ENCODE peak calls at places on chromosomes 11 and 22, in eight cellular contexts. T, U, L, F, N, Y, S and I are unnamed samples.

GRCh38 chr22:27186643-27187042 is 529.3 kb downstream of the MIAT start:
- DNase-seq in T (no peak), U (no peak), L (no peak), F (no peak), N (no peak), Y (no peak), S (no peak), I (no peak)

GRCh38 chr22:46111645-46112306 is 38.5 kb upstream of the PPARA start:
- DNase-seq in T (no peak), U (peak), L (peak), F (no peak), N (no peak), Y (peak), S (peak), I (no peak)

GRCh38 chr11:67599149-67599548 is 7.6 kb upstream of the NDUFV1 start:
- DNase-seq in T (no peak), U (no peak), L (no peak), F (no peak), N (no peak), Y (no peak), S (no peak), I (no peak)

GRCh38 chr11:12150831-12151382 is 40.5 kb downstream of the MICAL2 start:
- DNase-seq in T (no peak), U (no peak), L (no peak), F (peak), N (no peak), Y (no peak), S (no peak), I (no peak)

GRCh38 chr11:78248191-78248590 is 59.5 kb downstream of the USP35 start:
- DNase-seq in T (no peak), U (no peak), L (no peak), F (peak), N (no peak), Y (no peak), S (no peak), I (no peak)

GRCh38 chr22:22035771-22036314 is 53.3 kb upstream of the TOP3B start:
- DNase-seq in T (no peak), U (no peak), L (no peak), F (no peak), N (no peak), Y (no peak), S (no peak), I (no peak)

GRCh38 chr22:33796494-33796893 is 123.8 kb downstream of the LARGE1 start:
- DNase-seq in T (no peak), U (no peak), L (no peak), F (no peak), N (no peak), Y (no peak), S (no peak), I (no peak)

GRCh38 chr11:10800292-10800691 is 8.4 kb downstream of the EIF4G2 start:
- DNase-seq in T (no peak), U (no peak), L (no peak), F (no peak), N (no peak), Y (no peak), S (no peak), I (no peak)

GRCh38 chr11:131840542-131840941 is 470.1 kb downstream of the NTM start:
- DNase-seq in T (no peak), U (no peak), L (no peak), F (no peak), N (no peak), Y (no peak), S (no peak), I (no peak)

GRCh38 chr11:131841028-131841427 is 470.6 kb downstream of the NTM start:
- DNase-seq in T (no peak), U (no peak), L (no peak), F (no peak), N (no peak), Y (no peak), S (no peak), I (no peak)

GRCh38 chr11:131837562-131837961 is 467.1 kb downstream of the NTM start:
- DNase-seq in T (no peak), U (no peak), L (no peak), F (no peak), N (no peak), Y (no peak), S (no peak), I (no peak)

GRCh38 chr11:131838016-131838415 is 467.6 kb downstream of the NTM start:
- DNase-seq in T (no peak), U (no peak), L (no peak), F (no peak), N (no peak), Y (no peak), S (no peak), I (no peak)

DNA sequence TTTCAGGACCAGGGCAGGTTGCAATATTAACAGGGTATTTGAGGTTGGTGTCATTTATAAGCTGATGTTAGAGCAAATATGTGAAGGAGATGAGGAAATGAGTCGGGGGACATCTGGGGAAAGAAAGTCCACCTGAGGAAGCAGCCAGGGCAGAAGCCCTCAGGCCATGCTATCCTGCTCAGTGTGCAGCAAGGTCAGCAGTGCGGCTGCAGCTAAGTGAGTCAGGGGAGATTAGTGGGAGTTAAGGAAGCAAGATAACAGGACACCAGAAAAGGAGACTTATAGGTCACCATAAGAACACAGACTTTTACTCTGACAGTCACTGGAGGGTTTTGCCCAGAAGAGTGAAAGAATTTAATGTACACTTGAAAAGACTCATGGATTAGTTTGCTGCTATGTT is 468.9 kb downstream of the NTM start:
- DNase-seq in T (no peak), U (no peak), L (no peak), F (no peak), N (no peak), Y (no peak), S (no peak), I (no peak)
- TF ChIP-seq CTCF in T (no peak), U (no peak), L (no peak), F (no peak), N (no peak), Y (no peak), S (no peak), I (no peak)

DNA sequence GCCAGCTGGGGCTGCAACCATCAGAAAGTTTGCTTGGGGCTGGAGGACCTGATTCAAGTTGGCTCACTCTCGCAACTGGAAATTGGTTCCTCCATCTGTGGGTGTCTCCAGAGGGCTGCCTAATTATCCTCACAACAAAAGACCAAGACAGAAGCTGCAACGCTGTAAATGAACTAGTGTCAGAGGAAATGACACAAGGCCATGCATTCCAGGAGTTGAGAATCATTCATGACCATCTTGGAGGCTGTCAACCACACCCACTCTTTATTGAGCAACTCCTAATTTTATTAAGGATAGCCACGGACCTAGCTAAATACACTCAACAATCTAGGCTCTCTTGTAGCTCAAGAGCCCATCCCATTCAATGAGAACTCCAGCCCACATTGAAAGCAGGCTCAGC is 1060.8 kb downstream of the OPCML start:
- DNase-seq in T (no peak), U (no peak), L (no peak), F (peak), N (no peak), Y (no peak), S (no peak), I (no peak)
- TF ChIP-seq CTCF in T (no peak), U (no peak), L (no peak), F (no peak), N (no peak), Y (no peak), S (no peak), I (no peak)

GRCh38 chr11:19013181-19013857 is 47.2 kb downstream of the MRGPRX2 start:
- DNase-seq in T (no peak), U (no peak), L (no peak), F (no peak), N (no peak), Y (no peak), S (no peak), I (no peak)
- TF ChIP-seq CTCF in T (no peak), U (peak), L (peak), F (peak), N (no peak), Y (no peak), S (peak), I (peak)

GRCh38 chr11:120249279-120250022 is 9.5 kb downstream of the POU2F3 start:
- DNase-seq in T (no peak), U (no peak), L (no peak), F (no peak), N (no peak), Y (no peak), S (no peak), I (no peak)
- TF ChIP-seq CTCF in T (no peak), U (no peak), L (no peak), F (no peak), N (no peak), Y (no peak), S (no peak), I (no peak)

GRCh38 chr11:7537260-7537659 is 23.5 kb downstream of the PPFIBP2 start:
- DNase-seq in T (no peak), U (no peak), L (no peak), F (no peak), N (no peak), Y (no peak), S (no peak), I (no peak)
- TF ChIP-seq CTCF in T (no peak), U (no peak), L (no peak), F (no peak), N (no peak), Y (no peak), S (no peak), I (no peak)

GRCh38 chr11:128555606-128556005 is 31.8 kb downstream of the ETS1 start:
- DNase-seq in T (no peak), U (peak), L (peak), F (peak), N (no peak), Y (no peak), S (peak), I (no peak)

GRCh38 chr11:128550967-128551522 is 36.3 kb downstream of the ETS1 start:
- DNase-seq in T (no peak), U (no peak), L (no peak), F (no peak), N (no peak), Y (no peak), S (no peak), I (no peak)

GRCh38 chr11:128552783-128553661 is 34.3 kb downstream of the ETS1 start:
- DNase-seq in T (no peak), U (no peak), L (peak), F (no peak), N (no peak), Y (no peak), S (no peak), I (no peak)

GRCh38 chr11:128551641-128552335 is 35.6 kb downstream of the ETS1 start:
- DNase-seq in T (no peak), U (no peak), L (no peak), F (no peak), N (no peak), Y (no peak), S (no peak), I (no peak)

GRCh38 chr11:128553662-128554392 is 33.5 kb downstream of the ETS1 start:
- DNase-seq in T (no peak), U (no peak), L (peak), F (peak), N (no peak), Y (no peak), S (no peak), I (no peak)
- TF ChIP-seq CTCF in T (peak), U (peak), L (peak), F (peak), N (no peak), Y (peak), S (peak), I (no peak)

GRCh38 chr11:96001037-96001436 is 77.1 kb upstream of the MTMR2 start:
- DNase-seq in T (no peak), U (no peak), L (no peak), F (peak), N (no peak), Y (peak), S (no peak), I (no peak)
- TF ChIP-seq CTCF in T (no peak), U (no peak), L (no peak), F (no peak), N (no peak), Y (peak), S (no peak), I (no peak)

DNA sequence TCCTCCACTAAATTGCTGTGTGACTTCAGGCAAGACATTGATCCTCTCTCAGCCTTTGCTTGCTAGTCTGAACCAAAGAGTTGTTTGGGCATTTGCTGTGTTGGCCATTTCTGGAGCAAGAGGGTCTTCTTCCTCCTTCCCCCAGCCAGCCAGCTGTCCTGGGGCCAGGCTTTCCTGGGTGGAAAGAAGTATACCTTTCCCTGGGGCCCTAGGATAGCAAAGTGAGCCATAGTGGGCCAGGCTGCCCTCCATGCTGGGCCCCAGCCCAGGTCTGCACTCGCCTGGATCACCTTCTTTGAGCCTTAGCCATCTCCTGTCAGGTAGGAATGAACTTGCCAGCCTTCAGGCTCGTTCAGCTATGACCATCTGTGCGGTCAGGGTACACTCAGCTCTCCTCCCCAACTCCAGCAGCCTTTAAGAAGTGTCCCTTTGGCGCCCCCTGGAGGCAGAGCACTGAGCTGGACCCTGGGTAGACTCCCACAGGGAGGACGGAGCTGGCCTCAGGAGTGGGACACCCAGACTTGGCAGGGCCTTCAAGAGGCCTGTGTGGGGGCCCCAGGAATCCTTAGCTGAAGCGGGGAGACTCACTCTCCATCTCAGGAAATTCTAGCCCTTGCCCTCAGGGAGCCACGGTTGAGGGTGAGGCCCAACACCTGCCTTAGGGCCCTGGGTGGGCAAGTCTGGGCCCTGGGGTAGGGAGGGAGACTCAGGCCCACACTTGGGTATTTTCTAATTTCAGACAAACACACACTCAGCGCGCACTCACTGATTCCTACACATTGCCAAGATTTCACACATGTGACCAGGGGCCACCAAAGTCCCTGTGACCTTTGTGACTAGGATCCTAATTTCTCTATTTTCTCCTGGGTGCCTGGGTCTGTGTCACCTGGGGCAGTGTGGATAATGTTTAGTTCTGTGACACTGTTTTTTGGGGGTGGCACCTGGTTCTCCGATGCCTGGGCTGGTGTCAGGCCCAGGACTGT is 35.6 kb upstream of the TPBGL start:
- DNase-seq in T (peak), U (peak), L (peak), F (peak), N (peak), Y (peak), S (peak), I (peak)
- TF ChIP-seq CTCF in T (peak), U (peak), L (peak), F (peak), N (peak), Y (peak), S (peak), I (peak)

DNA sequence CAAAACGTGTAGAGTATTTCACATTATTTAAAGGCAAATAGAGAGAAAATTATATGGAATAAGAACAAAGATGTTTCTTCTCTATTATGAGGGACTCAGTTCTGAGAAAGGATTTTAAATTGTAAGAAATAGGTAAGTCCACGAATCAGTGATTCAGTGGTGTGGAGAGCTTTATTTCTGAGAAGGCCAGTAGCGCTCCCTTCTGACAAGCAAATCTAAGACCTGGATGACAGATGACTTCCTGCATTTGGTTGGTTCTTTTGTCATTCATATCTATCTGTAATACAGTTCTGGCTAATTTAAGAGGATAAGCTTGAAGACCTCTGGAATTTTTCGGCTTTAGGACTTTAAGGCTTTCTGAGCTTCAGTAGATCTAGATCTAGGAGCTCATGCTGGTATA is 7.0 kb downstream of the CD3E start:
- DNase-seq in T (no peak), U (no peak), L (no peak), F (no peak), N (no peak), Y (no peak), S (no peak), I (no peak)
- TF ChIP-seq CTCF in T (no peak), U (no peak), L (no peak), F (no peak), N (no peak), Y (no peak), S (no peak), I (no peak)

DNA sequence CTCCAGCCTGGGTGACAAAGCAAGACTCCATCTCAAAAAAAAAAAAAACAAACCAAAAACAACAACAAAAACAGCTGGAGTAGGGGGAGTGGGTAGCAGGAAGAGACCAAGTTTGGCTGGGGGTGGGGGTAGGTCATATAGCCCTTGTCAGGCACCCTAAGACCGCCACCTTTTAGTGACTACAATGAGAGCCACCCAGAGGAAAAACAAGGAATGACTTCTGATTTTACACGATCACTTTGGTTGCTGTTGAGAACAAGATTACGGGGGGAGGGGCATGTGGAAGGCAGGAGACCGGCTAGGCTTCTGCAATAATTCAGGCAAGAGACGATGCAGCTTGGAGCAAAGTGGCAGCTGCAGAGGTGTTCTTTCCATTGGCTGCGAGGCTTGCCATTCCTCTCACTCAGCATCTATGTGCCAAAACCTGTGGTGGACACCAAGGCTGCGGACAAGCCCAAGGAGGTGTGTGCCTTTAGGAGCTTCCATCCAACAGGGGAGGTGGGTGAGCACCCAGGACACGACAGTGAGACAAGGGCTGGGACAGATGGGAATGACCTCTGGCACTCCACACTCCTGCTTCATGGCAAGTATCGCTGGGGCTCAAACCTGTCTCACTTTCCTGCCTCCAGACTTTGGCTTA is 1.7 kb downstream of the RPS19BP1 start:
- DNase-seq in T (peak), U (peak), L (peak), F (no peak), N (peak), Y (no peak), S (peak), I (no peak)
- TF ChIP-seq CTCF in T (no peak), U (peak), L (peak), F (peak), N (peak), Y (peak), S (peak), I (peak)